ENCODE peak calls at places on chromosomes 13 and 19, in eight cellular contexts. Z is breast epithelium; E is cerebellum; H is HEK293T; T is SK-N-DZ; B is cerebellar cortex; J is G401; G is effector memory CD8-positive, alpha-beta T cell. U is an unnamed sample.
A peak's percentile ranks its signal among the peaks of the same experiment; 100 is the strongest.

GRCh38 chr13:50460366-50460765 is 383.1 kb downstream of the DLEU7 start:
- DNase-seq in E (no peak), H (no peak), Z (no peak), J (no peak), B (no peak), G (no peak), T (no peak), U (no peak)

GRCh38 chr19:33370783-33371182 is 2.7 kb upstream of the CEBPG start:
- DNase-seq in J (no peak), E (no peak), H (no peak), Z (no peak), B (no peak), T (no peak), G (no peak), U (no peak)

GRCh38 chr19:48490980-48491792 is 20.4 kb downstream of the LMTK3 start:
- DNase-seq in G (peak; percentile 44), Z (no peak), B (no peak), H (peak; percentile 82), E (peak; percentile 32), T (no peak), J (no peak), U (no peak)

GRCh38 chr19:52742516-52742915 is 7.7 kb upstream of the ZNF611 start:
- DNase-seq in Z (no peak), E (no peak), T (no peak), H (no peak), G (no peak), B (no peak), J (no peak), U (no peak)

GRCh38 chr13:74907788-74908187 is 574.2 kb downstream of the TBC1D4 start:
- DNase-seq in J (no peak), H (no peak), B (no peak), Z (no peak), E (no peak), G (no peak), T (no peak), U (no peak)

GRCh38 chr19:36417752-36418286 is 625 bp downstream of the ZFP82 start:
- DNase-seq in T (no peak), Z (no peak), H (no peak), J (no peak), E (no peak), G (no peak), B (no peak), U (no peak)

GRCh38 chr19:48635263-48635965 is 1.8 kb downstream of the DBP start:
- DNase-seq in J (peak; percentile 75), T (no peak), H (peak; percentile 73), B (peak; percentile 79), Z (peak; percentile 83), E (peak; percentile 81), G (peak; percentile 62), U (peak; percentile 84)

GRCh38 chr19:28466107-28467045 is 746.6 kb downstream of the UQCRFS1 start:
- DNase-seq in G (peak; percentile 42), T (peak; percentile 12), Z (no peak), J (peak; percentile 50), B (peak; percentile 54), H (peak; percentile 20), E (peak; percentile 20), U (peak; percentile 69)

GRCh38 chr13:24851546-24851945 is 87.6 kb downstream of the RNF17 start:
- DNase-seq in B (no peak), T (no peak), J (no peak), H (no peak), E (no peak), Z (no peak), G (no peak), U (no peak)